ENCODE peak calls at places on chromosomes 4 and X, in six cellular contexts. H, E, Y, B, J and N are unnamed samples.

GRCh38 chr4:114146947-114147618 is 167.6 kb upstream of the ARSJ start:
- DNase-seq in B (no peak), H (no peak), J (no peak), E (no peak), Y (no peak), N (no peak)

GRCh38 chrX:139559383-139560042 is 29.0 kb downstream of the F9 start:
- DNase-seq in B (peak), Y (peak), E (peak), J (peak), H (peak), N (no peak)

GRCh38 chr4:136281307-136281706 is 1251.0 kb downstream of the PCDH18 start:
- DNase-seq in B (no peak), E (no peak), Y (no peak), J (no peak), H (no peak), N (no peak)

GRCh38 chr4:188780686-188781085 is 641.4 kb downstream of the TRIML1 start:
- DNase-seq in J (no peak), H (no peak), E (no peak), Y (no peak), B (no peak), N (no peak)

GRCh38 chrX:101668143-101668542 is 8.5 kb upstream of the ARMCX2 start:
- DNase-seq in B (no peak), J (no peak), Y (no peak), E (no peak), H (no peak), N (no peak)

GRCh38 chrX:103722505-103722904 is 11.8 kb downstream of the TMEM31 start:
- DNase-seq in H (no peak), B (no peak), Y (no peak), J (peak), E (peak), N (no peak)

GRCh38 chr4:57136281-57136680 is 26.1 kb upstream of the IGFBP7 start:
- DNase-seq in J (no peak), Y (no peak), B (no peak), E (no peak), H (no peak), N (no peak)

GRCh38 chr4:168558587-168558986 is 61.7 kb downstream of the PALLD start:
- DNase-seq in H (no peak), Y (no peak), E (peak), B (no peak), J (no peak), N (no peak)

GRCh38 chr4:177001271-177002175 is 208.8 kb upstream of the VEGFC start:
- DNase-seq in H (no peak), Y (no peak), E (peak), B (no peak), J (no peak), N (no peak)

GRCh38 chr4:157043131-157043530 is 32.8 kb upstream of the GLRB start:
- DNase-seq in B (no peak), J (no peak), E (peak), H (no peak), Y (peak), N (no peak)
- TF ChIP-seq CTCF in B (no peak), J (no peak), E (peak), H (no peak), Y (no peak), N (peak)

GRCh38 chr4:77358315-77358928 is 201.4 kb downstream of the CCNG2 start:
- DNase-seq in Y (peak), H (peak), B (peak), J (no peak), E (peak), N (no peak)
- TF ChIP-seq CTCF in Y (peak), H (peak), B (peak), J (peak), E (peak), N (peak)

DNA sequence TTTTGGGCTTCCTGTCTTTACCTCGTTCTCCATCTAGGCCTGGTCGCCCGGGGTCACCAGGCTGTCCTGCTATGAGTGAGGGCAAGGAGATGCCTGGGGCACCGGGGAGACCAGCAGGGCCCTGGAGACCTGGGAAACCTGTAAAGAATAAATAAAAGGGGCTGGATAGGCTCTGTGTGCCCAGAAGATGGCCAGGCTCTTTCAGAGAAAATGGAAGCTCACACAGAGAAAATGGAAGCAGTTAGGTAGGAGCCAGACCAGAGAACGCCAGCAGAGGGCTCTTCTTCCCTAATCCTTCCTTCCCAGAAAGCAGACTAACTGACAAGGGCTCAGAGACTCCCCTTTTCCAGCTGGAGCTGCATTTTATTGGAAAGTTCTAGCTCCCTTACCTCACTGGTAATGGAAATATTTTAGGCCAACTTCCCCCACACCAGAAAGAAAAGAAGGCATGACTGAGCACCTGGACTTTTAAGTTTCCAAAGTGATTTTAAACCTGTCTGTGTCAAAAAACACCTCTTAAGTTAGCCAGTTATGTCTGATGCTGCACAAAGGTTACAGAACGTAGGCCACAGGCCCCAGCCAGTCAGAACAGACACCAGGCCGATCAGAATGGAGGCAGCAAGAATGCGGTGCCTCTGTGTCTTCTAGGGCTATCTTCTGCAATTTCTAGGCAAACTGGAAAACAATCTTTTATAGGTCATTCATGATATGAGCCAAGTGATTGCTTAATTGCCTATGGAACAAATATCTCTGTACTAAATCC is 74.0 kb downstream of the ATG4A start:
- DNase-seq in B (no peak), J (no peak), H (no peak), E (peak), Y (peak), N (no peak)
- TF ChIP-seq CTCF in B (no peak), J (no peak), H (no peak), E (peak), Y (no peak), N (no peak)

GRCh38 chrX:36898301-36898700 is 109.9 kb upstream of the FAM47C start:
- DNase-seq in Y (no peak), E (peak), J (no peak), H (peak), B (no peak), N (no peak)
- TF ChIP-seq CTCF in Y (peak), E (peak), J (peak), H (peak), B (no peak), N (no peak)

GRCh38 chrX:153884136-153885076 is 1.6 kb downstream of the L1CAM start:
- DNase-seq in Y (no peak), J (no peak), B (no peak), H (no peak), E (peak), N (no peak)
- TF ChIP-seq CTCF in Y (no peak), J (no peak), B (no peak), H (peak), E (peak), N (no peak)

GRCh38 chr4:24515698-24516097 is 68.7 kb downstream of the DHX15 start:
- DNase-seq in Y (no peak), E (no peak), J (no peak), B (no peak), H (no peak), N (no peak)
- TF ChIP-seq CTCF in Y (no peak), E (no peak), J (no peak), B (no peak), H (no peak), N (no peak)